ENCODE peak calls at places on chromosomes 6 and 20, in ten cellular contexts. C is amygdala, X is activated T-cell treated with anti-CD3 and anti-CD28 coated beads for 1 hour, B is NCI-H345, R is tibial nerve, Q is GM10248, T is non-pigmented ciliary epithelial cell, H is GM13977, A is D341Med, N is NCI-H1105 treated with DMSO at 0.1 percent for 48 hours. K is an unnamed sample.

GRCh38 chr20:48454721-48455490 is 372.9 kb downstream of the PREX1 start:
- DNase-seq in C (no peak), R (no peak), B (no peak), X (no peak), Q (no peak), A (no peak), H (no peak), T (no peak), N (no peak), K (no peak)

GRCh38 chr6:134979142-134979541 is 29.2 kb upstream of the ALDH8A1 start:
- DNase-seq in T (no peak), R (no peak), B (no peak), X (no peak), A (no peak), N (no peak), H (peak), Q (peak), C (no peak), K (no peak)

GRCh38 chr20:4509825-4510522 is 211.7 kb upstream of the PRND start:
- DNase-seq in B (no peak), N (no peak), X (no peak), A (no peak), R (no peak), C (no peak), Q (no peak), H (no peak), T (peak), K (no peak)

GRCh38 chr6:72272958-72273357 is 348.9 kb upstream of the KCNQ5 start:
- DNase-seq in X (no peak), B (no peak), A (no peak), H (no peak), N (no peak), T (peak), Q (no peak), R (no peak), C (no peak), K (no peak)

GRCh38 chr20:13883425-13883824 is 98.6 kb downstream of the NDUFAF5 start:
- DNase-seq in Q (no peak), R (no peak), T (no peak), N (no peak), B (peak), C (no peak), H (no peak), X (no peak), A (peak), K (no peak)

GRCh38 chr6:113475392-113475791 is 381.8 kb upstream of the MARCKS start:
- DNase-seq in X (no peak), Q (no peak), N (no peak), B (no peak), R (no peak), C (no peak), T (no peak), H (no peak), A (no peak), K (no peak)

GRCh38 chr6:142802124-142802523 is 142.9 kb downstream of the HIVEP2 start:
- DNase-seq in H (no peak), B (no peak), C (no peak), X (no peak), N (no peak), Q (no peak), T (peak), A (no peak), R (no peak), K (no peak)

GRCh38 chr6:120173250-120173649 is 823.7 kb upstream of the MAN1A1 start:
- DNase-seq in R (no peak), H (no peak), Q (no peak), B (no peak), C (no peak), T (no peak), X (no peak), N (no peak), A (no peak), K (no peak)

GRCh38 chr6:37972994-37973757 is 153.6 kb downstream of the ZFAND3 start:
- DNase-seq in T (no peak), Q (no peak), X (no peak), H (no peak), B (no peak), C (no peak), A (no peak), N (no peak), R (no peak), K (no peak)

GRCh38 chr20:37961016-37961415 is 58.1 kb downstream of the VSTM2L start:
- DNase-seq in T (no peak), A (no peak), C (no peak), R (no peak), X (no peak), B (no peak), Q (no peak), N (no peak), H (no peak), K (no peak)

GRCh38 chr20:22918286-22918983 is 116.7 kb upstream of the SSTR4 start:
- DNase-seq in A (no peak), H (no peak), N (no peak), Q (no peak), T (no peak), X (no peak), B (peak), R (no peak), C (no peak), K (no peak)